ENCODE peak calls at places on chromosomes 3 and 15, in seven cellular contexts. One of them, this sample, is unnamed.

GRCh38 chr3:26562324-26562723 is 60.2 kb upstream of the LRRC3B start:
- DNase-seq in activated CD4-positive, alpha-beta T cell treated with anti-CD3 and anti-CD28 coated beads, Interleukin-2, amount 50 U/mL, for 24 hours: no peak
- DNase-seq in GM19239: no peak
- DNase-seq in choroid plexus epithelial cell: no peak
- DNase-seq in NCI-H748 treated with DMSO at 0.1 percent for 48 hours: no peak
- DNase-seq in HTR-8/SVneo: no peak
- DNase-seq in sigmoid colon: no peak
- DNase-seq in this sample: no peak

GRCh38 chr15:65653341-65653740 is 31.6 kb downstream of the SLC24A1 start:
- DNase-seq in activated CD4-positive, alpha-beta T cell treated with anti-CD3 and anti-CD28 coated beads, Interleukin-2, amount 50 U/mL, for 24 hours: no peak
- DNase-seq in GM19239: no peak
- DNase-seq in choroid plexus epithelial cell: peak
- DNase-seq in NCI-H748 treated with DMSO at 0.1 percent for 48 hours: no peak
- DNase-seq in HTR-8/SVneo: no peak
- DNase-seq in sigmoid colon: no peak
- DNase-seq in this sample: peak

GRCh38 chr3:76387000-76387399 is 601.7 kb upstream of the ZNF717 start:
- DNase-seq in activated CD4-positive, alpha-beta T cell treated with anti-CD3 and anti-CD28 coated beads, Interleukin-2, amount 50 U/mL, for 24 hours: no peak
- DNase-seq in GM19239: no peak
- DNase-seq in choroid plexus epithelial cell: no peak
- DNase-seq in NCI-H748 treated with DMSO at 0.1 percent for 48 hours: no peak
- DNase-seq in HTR-8/SVneo: no peak
- DNase-seq in sigmoid colon: no peak
- DNase-seq in this sample: no peak

GRCh38 chr3:162760789-162761188 is 1264.2 kb downstream of the OTOL1 start:
- DNase-seq in activated CD4-positive, alpha-beta T cell treated with anti-CD3 and anti-CD28 coated beads, Interleukin-2, amount 50 U/mL, for 24 hours: no peak
- DNase-seq in GM19239: no peak
- DNase-seq in choroid plexus epithelial cell: no peak
- DNase-seq in NCI-H748 treated with DMSO at 0.1 percent for 48 hours: no peak
- DNase-seq in HTR-8/SVneo: no peak
- DNase-seq in sigmoid colon: no peak
- DNase-seq in this sample: no peak

GRCh38 chr3:169041677-169042171 is 621.8 kb downstream of the MECOM start:
- DNase-seq in activated CD4-positive, alpha-beta T cell treated with anti-CD3 and anti-CD28 coated beads, Interleukin-2, amount 50 U/mL, for 24 hours: no peak
- DNase-seq in GM19239: no peak
- DNase-seq in choroid plexus epithelial cell: peak
- DNase-seq in NCI-H748 treated with DMSO at 0.1 percent for 48 hours: no peak
- DNase-seq in HTR-8/SVneo: peak
- DNase-seq in sigmoid colon: no peak
- DNase-seq in this sample: peak

GRCh38 chr3:100988080-100988479 is 5.1 kb downstream of the ABI3BP start:
- DNase-seq in activated CD4-positive, alpha-beta T cell treated with anti-CD3 and anti-CD28 coated beads, Interleukin-2, amount 50 U/mL, for 24 hours: no peak
- DNase-seq in GM19239: no peak
- DNase-seq in choroid plexus epithelial cell: no peak
- DNase-seq in NCI-H748 treated with DMSO at 0.1 percent for 48 hours: no peak
- DNase-seq in HTR-8/SVneo: no peak
- DNase-seq in sigmoid colon: no peak
- DNase-seq in this sample: no peak

GRCh38 chr3:139534992-139535879 is 4.3 kb downstream of the RBP1 start:
- DNase-seq in activated CD4-positive, alpha-beta T cell treated with anti-CD3 and anti-CD28 coated beads, Interleukin-2, amount 50 U/mL, for 24 hours: no peak
- DNase-seq in GM19239: no peak
- DNase-seq in choroid plexus epithelial cell: peak
- DNase-seq in NCI-H748 treated with DMSO at 0.1 percent for 48 hours: no peak
- DNase-seq in HTR-8/SVneo: no peak
- DNase-seq in sigmoid colon: peak
- DNase-seq in this sample: no peak

GRCh38 chr3:71087109-71088018 is 496.2 kb downstream of the FOXP1 start:
- DNase-seq in activated CD4-positive, alpha-beta T cell treated with anti-CD3 and anti-CD28 coated beads, Interleukin-2, amount 50 U/mL, for 24 hours: no peak
- DNase-seq in GM19239: peak
- DNase-seq in choroid plexus epithelial cell: peak
- DNase-seq in NCI-H748 treated with DMSO at 0.1 percent for 48 hours: no peak
- DNase-seq in HTR-8/SVneo: no peak
- DNase-seq in sigmoid colon: no peak
- DNase-seq in this sample: peak

GRCh38 chr3:42654331-42655201 is 1.1 kb downstream of the ZBTB47 start:
- DNase-seq in activated CD4-positive, alpha-beta T cell treated with anti-CD3 and anti-CD28 coated beads, Interleukin-2, amount 50 U/mL, for 24 hours: no peak
- DNase-seq in GM19239: no peak
- DNase-seq in choroid plexus epithelial cell: peak
- DNase-seq in NCI-H748 treated with DMSO at 0.1 percent for 48 hours: no peak
- DNase-seq in HTR-8/SVneo: no peak
- DNase-seq in sigmoid colon: peak
- DNase-seq in this sample: peak

GRCh38 chr3:107969994-107970896 is 120.6 kb downstream of the CD47 start:
- DNase-seq in activated CD4-positive, alpha-beta T cell treated with anti-CD3 and anti-CD28 coated beads, Interleukin-2, amount 50 U/mL, for 24 hours: no peak
- DNase-seq in GM19239: no peak
- DNase-seq in choroid plexus epithelial cell: peak
- DNase-seq in NCI-H748 treated with DMSO at 0.1 percent for 48 hours: peak
- DNase-seq in HTR-8/SVneo: no peak
- DNase-seq in sigmoid colon: no peak
- DNase-seq in this sample: peak

GRCh38 chr15:66923438-66923881 is 141.9 kb upstream of the SMAD3 start:
- DNase-seq in activated CD4-positive, alpha-beta T cell treated with anti-CD3 and anti-CD28 coated beads, Interleukin-2, amount 50 U/mL, for 24 hours: peak
- DNase-seq in GM19239: no peak
- DNase-seq in choroid plexus epithelial cell: peak
- DNase-seq in NCI-H748 treated with DMSO at 0.1 percent for 48 hours: no peak
- DNase-seq in HTR-8/SVneo: no peak
- DNase-seq in sigmoid colon: peak
- DNase-seq in this sample: peak

This sample was measured in lung microvascular endothelial cell.